ENCODE peak calls at places on chromosomes 16 and 17, in five cellular contexts. One of them, this sample, is unnamed.

GRCh38 chr16:71961066-71962039 is 38.8 kb downstream of the PKD1L3 start:
- DNase-seq in HepG2: peak; percentile 91
- DNase-seq in GM12878: peak; percentile 52
- DNase-seq in SK-N-SH: peak; percentile 71
- DNase-seq in K562: peak; percentile 67
- DNase-seq in this sample: peak; percentile 45

GRCh38 chr17:42274812-42275526 is 1.2 kb downstream of the STAT5B start:
- DNase-seq in SK-N-SH: peak; percentile 25
- DNase-seq in GM12878: no peak
- DNase-seq in K562: no peak
- DNase-seq in HepG2: no peak
- DNase-seq in this sample: no peak

GRCh38 chr17:77479817-77480508 is 339.2 kb downstream of the SEC14L1 start:
- DNase-seq in K562: no peak
- DNase-seq in GM12878: no peak
- DNase-seq in SK-N-SH: peak; percentile 95
- DNase-seq in HepG2: no peak
- DNase-seq in this sample: no peak

GRCh38 chr17:34584805-34585416 is 5.5 kb downstream of the TMEM132E start:
- DNase-seq in SK-N-SH: peak; percentile 75
- DNase-seq in GM12878: no peak
- DNase-seq in K562: peak; percentile 36
- DNase-seq in HepG2: no peak
- DNase-seq in this sample: no peak

GRCh38 chr16:66953462-66954096 is 7.5 kb upstream of the CES3 start:
- DNase-seq in HepG2: no peak
- DNase-seq in SK-N-SH: no peak
- DNase-seq in GM12878: no peak
- DNase-seq in K562: no peak
- DNase-seq in this sample: no peak

GRCh38 chr16:75244225-75244792 is 7.1 kb downstream of the BCAR1 start:
- DNase-seq in GM12878: no peak
- DNase-seq in K562: no peak
- DNase-seq in HepG2: no peak
- DNase-seq in SK-N-SH: no peak
- DNase-seq in this sample: peak; percentile 18

GRCh38 chr17:57987582-57988300 is at the start of gene VEZF1:
- DNase-seq in SK-N-SH: peak; percentile 96
- DNase-seq in GM12878: no peak
- DNase-seq in HepG2: peak; percentile 68
- DNase-seq in K562: peak; percentile 88
- DNase-seq in this sample: no peak

GRCh38 chr17:82963104-82963950 is 116.1 kb upstream of the METRNL start:
- DNase-seq in HepG2: no peak
- DNase-seq in K562: no peak
- DNase-seq in SK-N-SH: peak; percentile 79
- DNase-seq in GM12878: no peak
- DNase-seq in this sample: peak; percentile 18

GRCh38 chr17:80947200-80947940 is 44.3 kb upstream of the CHMP6 start:
- DNase-seq in SK-N-SH: no peak
- DNase-seq in K562: no peak
- DNase-seq in HepG2: no peak
- DNase-seq in GM12878: no peak
- DNase-seq in this sample: no peak

GRCh38 chr16:76195648-76196047 is 81.6 kb upstream of the CNTNAP4 start:
- DNase-seq in K562: no peak
- DNase-seq in SK-N-SH: peak; percentile 17
- DNase-seq in HepG2: no peak
- DNase-seq in GM12878: no peak
- DNase-seq in this sample: no peak

GRCh38 chr16:79509221-79509631 is 91.3 kb downstream of the MAF start:
- DNase-seq in K562: no peak
- DNase-seq in HepG2: no peak
- DNase-seq in SK-N-SH: peak; percentile 6
- DNase-seq in GM12878: no peak
- DNase-seq in this sample: no peak

GRCh38 chr17:44531019-44531418 is 26.3 kb upstream of the FZD2 start:
- DNase-seq in SK-N-SH: no peak
- DNase-seq in K562: no peak
- DNase-seq in HepG2: no peak
- DNase-seq in GM12878: no peak
- DNase-seq in this sample: peak; percentile 49

GRCh38 chr17:44540246-44541084 is 16.8 kb upstream of the FZD2 start:
- DNase-seq in HepG2: no peak
- DNase-seq in SK-N-SH: no peak
- DNase-seq in K562: no peak
- DNase-seq in GM12878: no peak
- DNase-seq in this sample: no peak

GRCh38 chr17:44539664-44540063 is 17.6 kb upstream of the FZD2 start:
- DNase-seq in HepG2: no peak
- DNase-seq in SK-N-SH: no peak
- DNase-seq in GM12878: no peak
- DNase-seq in K562: no peak
- DNase-seq in this sample: no peak

GRCh38 chr17:44533533-44534246 is 23.6 kb upstream of the FZD2 start:
- DNase-seq in GM12878: no peak
- DNase-seq in HepG2: peak; percentile 81
- DNase-seq in SK-N-SH: peak; percentile 94
- DNase-seq in K562: peak; percentile 92
- DNase-seq in this sample: peak; percentile 76

GRCh38 chr17:44536090-44536960 is 21.0 kb upstream of the FZD2 start:
- DNase-seq in K562: no peak
- DNase-seq in GM12878: no peak
- DNase-seq in HepG2: no peak
- DNase-seq in SK-N-SH: no peak
- DNase-seq in this sample: no peak
- TF ChIP-seq REST in K562: no peak
- TF ChIP-seq REST in GM12878: no peak
- TF ChIP-seq REST in HepG2: no peak
- TF ChIP-seq REST in SK-N-SH: no peak
- TF ChIP-seq REST in this sample: no peak

GRCh38 chr17:65893692-65894279 is 298.1 kb downstream of the CEP112 start:
- DNase-seq in GM12878: no peak
- DNase-seq in HepG2: no peak
- DNase-seq in SK-N-SH: no peak
- DNase-seq in K562: no peak
- DNase-seq in this sample: no peak
- TF ChIP-seq POLR2AphosphoS5 in GM12878: no peak
- TF ChIP-seq POLR2AphosphoS5 in HepG2: no peak
- TF ChIP-seq POLR2AphosphoS5 in SK-N-SH: no peak
- TF ChIP-seq POLR2AphosphoS5 in K562: no peak
- TF ChIP-seq POLR2AphosphoS5 in this sample: no peak

DNA sequence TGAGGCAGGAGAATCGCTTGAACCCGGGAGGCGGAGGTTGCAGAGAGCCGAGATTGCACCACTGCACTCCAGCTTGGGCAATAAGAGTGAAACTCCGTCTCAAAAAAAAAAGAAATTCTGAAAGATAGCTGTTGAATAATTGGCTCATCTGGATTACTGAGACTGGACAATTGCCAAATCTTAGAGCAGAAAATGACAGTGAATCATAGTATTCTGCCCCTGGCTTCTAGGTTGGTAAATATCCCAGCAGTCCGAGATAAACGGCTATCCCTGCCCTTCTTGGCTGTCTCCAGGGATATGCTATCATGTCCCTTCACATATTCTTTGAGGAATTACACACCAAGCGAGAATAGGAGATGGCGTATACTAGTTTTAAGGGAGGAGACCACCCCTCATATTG is 35.5 kb upstream of the METTL16 start:
- DNase-seq in SK-N-SH: peak; percentile 54
- DNase-seq in HepG2: peak; percentile 38
- DNase-seq in K562: no peak
- DNase-seq in GM12878: no peak
- DNase-seq in this sample: no peak
- TF ChIP-seq GABPA in SK-N-SH: no peak
- TF ChIP-seq GABPA in HepG2: no peak
- TF ChIP-seq GABPA in K562: no peak
- TF ChIP-seq GABPA in GM12878: no peak
- TF ChIP-seq GABPA in this sample: no peak

GRCh38 chr17:79798296-79799173 is 1.7 kb upstream of the CBX8 start:
- DNase-seq in GM12878: no peak
- DNase-seq in HepG2: no peak
- DNase-seq in SK-N-SH: peak; percentile 39
- DNase-seq in K562: no peak
- DNase-seq in this sample: no peak
- TF ChIP-seq REST in GM12878: no peak
- TF ChIP-seq REST in HepG2: no peak
- TF ChIP-seq REST in SK-N-SH: no peak
- TF ChIP-seq REST in K562: no peak
- TF ChIP-seq REST in this sample: no peak

DNA sequence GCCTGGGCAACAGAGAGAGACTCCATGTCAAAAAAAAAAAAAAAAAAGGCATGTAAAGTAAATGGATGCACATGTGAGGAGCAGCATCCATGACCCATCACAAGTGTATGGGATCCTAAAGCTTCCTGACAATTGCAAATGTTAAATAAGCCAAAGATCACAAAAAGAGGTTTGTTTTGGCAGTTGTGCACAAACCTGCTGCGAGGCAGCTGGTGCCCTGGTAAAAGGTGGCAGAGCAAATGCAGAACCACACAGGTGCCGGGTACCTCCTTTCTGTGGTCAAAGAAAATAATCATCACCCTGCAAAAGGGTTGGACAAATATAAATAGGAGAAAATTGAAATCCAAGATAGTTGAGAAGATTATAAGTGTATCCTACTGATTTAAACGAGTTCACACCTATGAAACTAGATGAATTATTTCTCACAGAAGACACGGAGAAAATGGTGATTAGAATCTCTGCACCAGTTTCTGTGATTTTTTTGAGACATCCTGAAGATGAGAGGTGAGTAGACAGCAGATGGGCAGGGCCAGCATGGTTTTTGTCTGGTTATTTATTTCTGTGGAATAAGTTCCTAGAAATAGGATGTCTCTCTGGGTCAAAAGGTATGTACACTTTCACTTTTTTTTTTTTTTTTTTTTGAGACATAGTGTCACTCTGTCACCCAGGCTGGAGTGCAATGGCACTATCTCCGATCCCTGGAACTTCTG is 291.3 kb downstream of the CDH13 start:
- DNase-seq in K562: no peak
- DNase-seq in GM12878: no peak
- DNase-seq in SK-N-SH: no peak
- DNase-seq in HepG2: no peak
- DNase-seq in this sample: no peak
- TF ChIP-seq POLR2AphosphoS5 in K562: no peak
- TF ChIP-seq POLR2AphosphoS5 in GM12878: no peak
- TF ChIP-seq POLR2AphosphoS5 in SK-N-SH: no peak
- TF ChIP-seq POLR2AphosphoS5 in HepG2: no peak
- TF ChIP-seq POLR2AphosphoS5 in this sample: no peak